ENCODE peak calls at places on chromosomes 12 and 14, in seven cellular contexts. V, Q, T, D, M, K and C are unnamed samples.
A peak's percentile ranks its signal among the peaks of the same experiment; 100 is the strongest.

GRCh38 chr12:14460212-14460841 is 94.8 kb downstream of the ATF7IP start:
- DNase-seq in V (no peak), M (no peak), K (no peak), Q (no peak), T (no peak), D (no peak), C (no peak)

GRCh38 chr14:36661506-36662257 is at the start of gene PAX9:
- DNase-seq in T (peak; percentile 61), V (no peak), M (peak; percentile 58), K (peak; percentile 67), Q (peak; percentile 74), D (peak; percentile 95), C (no peak)

GRCh38 chr14:101360045-101360931 is 201.0 kb upstream of the DIO3 start:
- DNase-seq in D (no peak), V (no peak), T (no peak), K (no peak), M (no peak), Q (no peak), C (no peak)

GRCh38 chr12:19800884-19801283 is 361.6 kb downstream of the AEBP2 start:
- DNase-seq in M (peak; percentile 57), K (no peak), Q (peak; percentile 42), T (peak; percentile 82), D (no peak), V (no peak), C (no peak)

GRCh38 chr12:80056845-80057244 is 42.5 kb upstream of the OTOGL start:
- DNase-seq in V (no peak), T (peak; percentile 94), Q (peak; percentile 54), K (no peak), D (no peak), M (peak; percentile 46), C (peak; percentile 7)

GRCh38 chr14:104209985-104210520 is 71.7 kb downstream of the KIF26A start:
- DNase-seq in T (no peak), Q (no peak), K (peak; percentile 38), D (peak; percentile 62), M (no peak), V (no peak), C (no peak)

GRCh38 chr14:59570122-59570521 is 6.5 kb downstream of the CCDC175 start:
- DNase-seq in T (no peak), D (no peak), Q (peak; percentile 40), V (no peak), M (no peak), K (no peak), C (peak; percentile 62)

GRCh38 chr14:72457641-72458040 is 436.3 kb downstream of the DPF3 start:
- DNase-seq in K (no peak), V (no peak), M (peak; percentile 77), T (no peak), Q (peak; percentile 83), D (no peak), C (no peak)

GRCh38 chr14:71411280-71411595 is 504.0 kb downstream of the PCNX1 start:
- DNase-seq in K (no peak), D (no peak), Q (no peak), M (no peak), V (no peak), T (no peak), C (no peak)

GRCh38 chr12:6335451-6336078 is 6.3 kb downstream of the TNFRSF1A start:
- DNase-seq in Q (peak; percentile 90), M (peak; percentile 92), V (peak; percentile 76), D (no peak), T (peak; percentile 88), K (peak; percentile 87), C (peak; percentile 35)

GRCh38 chr12:132197581-132198281 is 53.5 kb downstream of the NOC4L start:
- DNase-seq in M (peak; percentile 32), D (no peak), V (no peak), T (no peak), Q (no peak), K (peak; percentile 70), C (no peak)

GRCh38 chr12:65188179-65188709 is 18.9 kb downstream of the LEMD3 start:
- DNase-seq in Q (no peak), M (no peak), D (no peak), T (no peak), V (no peak), K (no peak), C (no peak)

GRCh38 chr12:125111403-125111802 is 46.2 kb downstream of the AACS start:
- DNase-seq in T (no peak), D (no peak), K (no peak), M (peak; percentile 7), V (no peak), Q (peak; percentile 23), C (no peak)

GRCh38 chr12:12333407-12333831 is 16.6 kb downstream of the MANSC1 start:
- DNase-seq in Q (peak; percentile 52), V (no peak), T (peak; percentile 77), D (no peak), M (peak; percentile 59), K (no peak), C (no peak)

GRCh38 chr14:54712371-54712998 is 145.6 kb downstream of the SAMD4A start:
- DNase-seq in M (peak; percentile 55), V (no peak), T (peak; percentile 58), D (no peak), K (no peak), Q (no peak), C (peak; percentile 29)

GRCh38 chr14:101602466-101602840 is 41.2 kb downstream of the DIO3 start:
- DNase-seq in V (no peak), M (no peak), D (no peak), T (no peak), Q (no peak), K (no peak), C (no peak)

GRCh38 chr12:26614217-26614616 is 218.8 kb downstream of the ITPR2 start:
- DNase-seq in M (peak; percentile 55), V (peak; percentile 1), Q (peak; percentile 50), K (no peak), D (no peak), T (peak; percentile 66), C (peak; percentile 40)

GRCh38 chr12:113184900-113185179 is 438 bp downstream of the DDX54 start:
- DNase-seq in V (peak; percentile 82), T (peak; percentile 93), Q (peak; percentile 93), M (peak; percentile 94), K (peak; percentile 94), D (peak; percentile 10), C (peak; percentile 93)

GRCh38 chr12:108939594-108939993 is 59.7 kb downstream of the DAO start:
- DNase-seq in D (no peak), T (peak; percentile 38), Q (peak; percentile 63), V (no peak), K (no peak), M (peak; percentile 26), C (peak; percentile 36)

GRCh38 chr12:10366875-10367274 is 23.0 kb downstream of the KLRK1 start:
- DNase-seq in K (no peak), M (peak; percentile 70), T (no peak), V (no peak), D (peak; percentile 35), Q (peak; percentile 66), C (peak; percentile 36)

GRCh38 chr12:19447386-19447785 is 8.1 kb downstream of the AEBP2 start:
- DNase-seq in T (no peak), Q (no peak), D (no peak), K (no peak), V (no peak), M (no peak), C (no peak)

GRCh38 chr12:44246481-44247105 is 410.7 kb downstream of the TMEM117 start:
- DNase-seq in V (no peak), K (no peak), D (no peak), M (no peak), T (no peak), Q (no peak), C (no peak)

GRCh38 chr14:75454963-75455546 is 27.2 kb downstream of the JDP2 start:
- DNase-seq in M (peak; percentile 73), V (no peak), K (peak; percentile 78), Q (peak; percentile 95), T (no peak), D (no peak), C (peak; percentile 11)

GRCh38 chr12:42588308-42588836 is 1.2 kb downstream of the PRICKLE1 start:
- DNase-seq in T (peak; percentile 24), V (no peak), K (no peak), Q (peak; percentile 38), D (no peak), M (no peak), C (no peak)

GRCh38 chr14:100621806-100622205 is 34.6 kb upstream of the BEGAIN start:
- DNase-seq in V (no peak), M (no peak), D (no peak), T (no peak), K (no peak), Q (no peak), C (no peak)

GRCh38 chr14:25518347-25518746 is 468.4 kb upstream of the STXBP6 start:
- DNase-seq in K (no peak), M (no peak), Q (no peak), D (no peak), T (no peak), V (no peak), C (no peak)

GRCh38 chr14:43914041-43914693 is 592.9 kb downstream of the FSCB start:
- DNase-seq in D (no peak), K (peak; percentile 52), T (no peak), M (no peak), V (no peak), Q (no peak), C (no peak)

GRCh38 chr12:5022465-5023061 is 21.1 kb upstream of the KCNA5 start:
- DNase-seq in D (peak; percentile 23), M (peak; percentile 38), K (no peak), V (peak; percentile 25), T (peak; percentile 66), Q (peak; percentile 57), C (no peak)

GRCh38 chr14:76138758-76139723 is 12.7 kb upstream of the GPATCH2L start:
- DNase-seq in K (no peak), V (no peak), T (no peak), Q (no peak), D (no peak), M (no peak), C (no peak)

GRCh38 chr12:111596985-111597730 is 2.0 kb downstream of the ATXN2 start:
- DNase-seq in V (no peak), Q (peak; percentile 69), M (peak; percentile 71), T (peak; percentile 85), K (no peak), D (no peak), C (peak; percentile 64)

GRCh38 chr14:58717821-58718220 is 80.1 kb downstream of the DACT1 start:
- DNase-seq in T (no peak), D (no peak), V (no peak), Q (no peak), K (no peak), M (no peak), C (no peak)

GRCh38 chr12:53994268-53994690 is 5.7 kb upstream of the HOXC9 start:
- DNase-seq in T (no peak), V (no peak), Q (no peak), K (no peak), D (no peak), M (no peak), C (no peak)

GRCh38 chr12:1666685-1667162 is 24.1 kb upstream of the ADIPOR2 start:
- DNase-seq in V (no peak), K (no peak), T (peak; percentile 8), M (no peak), Q (no peak), D (no peak), C (no peak)

GRCh38 chr12:49089831-49090773 is 4.5 kb downstream of the DHH start:
- DNase-seq in K (peak; percentile 69), V (peak; percentile 34), T (peak; percentile 56), D (no peak), Q (peak; percentile 54), M (peak; percentile 59), C (peak; percentile 40)